ENCODE peak calls at places on chromosomes 12 and 14, in ten cellular contexts. W is fibroblast of lung, H is brain microvascular endothelial cell, O is spleen, J is skeletal muscle cell, N is GM23248, A is Caco-2, B is HCT116, G is PC-9, D is mucosa of descending colon. I is an unnamed sample.

GRCh38 chr12:27906658-27907473 is 65.7 kb downstream of the PTHLH start:
- DNase-seq in W (peak), H (no peak), O (no peak), J (no peak), N (peak), A (no peak), B (no peak), G (no peak), D (no peak), I (peak)

GRCh38 chr12:55817352-55818139 is at the start of the genes ORMDL2 and SARNP:
- DNase-seq in W (peak), H (peak), O (peak), J (peak), N (peak), A (peak), B (peak), G (peak), D (peak), I (peak)

GRCh38 chr14:24483604-24484252 is 24.3 kb downstream of the CMA1 start:
- DNase-seq in W (peak), H (peak), O (no peak), J (peak), N (no peak), A (no peak), B (no peak), G (no peak), D (no peak), I (peak)

GRCh38 chr12:13194462-13195110 is 1.9 kb upstream of the EMP1 start:
- DNase-seq in W (no peak), H (no peak), O (no peak), J (no peak), N (peak), A (peak), B (no peak), G (peak), D (no peak), I (no peak)

GRCh38 chr12:13980548-13981295 is 680 bp downstream of the GRIN2B start:
- DNase-seq in W (no peak), H (no peak), O (no peak), J (no peak), N (no peak), A (peak), B (no peak), G (no peak), D (no peak), I (no peak)

GRCh38 chr12:113298861-113299545 is 35.9 kb downstream of the SLC8B1 start:
- DNase-seq in W (no peak), H (no peak), O (no peak), J (no peak), N (peak), A (no peak), B (no peak), G (no peak), D (no peak), I (peak)

GRCh38 chr12:26789731-26790644 is 43.0 kb downstream of the ITPR2 start:
- DNase-seq in W (peak), H (peak), O (no peak), J (no peak), N (peak), A (no peak), B (no peak), G (peak), D (peak), I (peak)

GRCh38 chr12:96198970-96199369 is 4.8 kb downstream of the ELK3 start:
- DNase-seq in W (peak), H (peak), O (no peak), J (peak), N (peak), A (no peak), B (peak), G (no peak), D (no peak), I (peak)

GRCh38 chr14:67331368-67332125 is 28.1 kb downstream of the ATP6V1D start:
- DNase-seq in W (no peak), H (peak), O (no peak), J (no peak), N (peak), A (no peak), B (no peak), G (no peak), D (no peak), I (peak)

DNA sequence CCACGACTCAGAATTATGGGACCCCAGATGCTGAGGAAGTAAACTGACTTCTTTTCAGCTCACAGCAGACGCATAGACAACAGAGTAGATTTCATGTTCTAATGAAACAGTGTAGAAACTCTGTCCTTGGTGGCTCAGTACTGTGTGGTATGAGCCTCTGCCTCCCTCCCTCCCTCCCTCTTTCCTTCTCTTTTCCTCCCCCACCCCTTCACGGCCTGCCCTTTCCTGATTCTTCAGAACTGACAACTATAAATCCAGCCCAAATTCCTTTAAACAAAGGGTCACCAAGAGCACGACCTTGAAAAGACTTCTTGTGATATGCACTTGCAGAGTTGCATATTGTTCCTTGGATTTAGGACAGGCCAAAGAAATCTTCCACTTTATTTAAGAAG is 163.9 kb downstream of the ETV6 start:
- DNase-seq in W (no peak), H (no peak), O (no peak), J (no peak), N (no peak), A (no peak), B (no peak), G (no peak), D (no peak), I (no peak)
- H3K4me3 ChIP-seq in W (no peak), H (no peak), O (no peak), J (no peak), N (peak), A (no peak), B (no peak), G (no peak), D (no peak), I (no peak)

DNA sequence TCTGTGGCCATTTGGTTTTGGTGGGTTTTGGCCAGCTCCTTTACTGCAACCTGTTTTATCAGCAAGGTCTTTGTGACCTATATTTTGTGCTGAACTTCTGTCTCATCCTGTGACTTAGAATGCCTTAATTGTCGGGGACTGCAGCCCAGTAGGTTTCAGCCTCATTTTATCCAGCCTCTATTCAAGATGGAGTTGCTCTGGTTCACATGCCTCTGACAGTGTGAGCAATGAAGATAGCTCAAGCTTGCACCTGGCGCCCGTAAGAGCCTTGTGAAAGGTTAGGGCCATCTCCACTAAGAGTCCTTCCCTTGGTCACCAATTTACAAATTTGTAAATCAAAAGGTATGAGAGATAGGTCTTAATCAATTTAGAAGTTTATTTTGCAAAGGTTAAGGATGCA is 19.4 kb downstream of the SLCO1B3 start:
- DNase-seq in W (no peak), H (no peak), O (no peak), J (no peak), N (no peak), A (no peak), B (no peak), G (no peak), D (no peak), I (no peak)
- H3K4me3 ChIP-seq in W (no peak), H (no peak), O (no peak), J (no peak), N (no peak), A (no peak), B (no peak), G (no peak), D (no peak), I (no peak)

DNA sequence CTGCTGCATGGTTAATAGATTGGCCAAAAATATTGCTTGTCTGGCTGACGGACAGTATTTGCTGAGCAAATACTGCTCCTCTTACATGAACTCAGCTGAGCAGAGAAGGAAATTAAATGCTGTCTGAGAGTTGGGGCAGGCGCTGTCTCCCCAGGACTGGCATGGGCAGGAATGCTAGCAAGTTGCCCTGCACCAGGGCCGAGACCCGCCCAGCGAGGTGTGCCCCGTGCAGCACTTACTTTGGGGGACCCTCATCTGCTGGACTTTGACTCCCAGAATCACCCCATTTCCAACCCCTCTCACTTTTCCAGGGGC is 1.4 kb downstream of the FBRSL1 start:
- DNase-seq in W (no peak), H (no peak), O (no peak), J (no peak), N (no peak), A (no peak), B (no peak), G (no peak), D (no peak), I (no peak)
- H3K4me3 ChIP-seq in W (peak), H (peak), O (peak), J (peak), N (peak), A (peak), B (peak), G (peak), D (peak), I (peak)

DNA sequence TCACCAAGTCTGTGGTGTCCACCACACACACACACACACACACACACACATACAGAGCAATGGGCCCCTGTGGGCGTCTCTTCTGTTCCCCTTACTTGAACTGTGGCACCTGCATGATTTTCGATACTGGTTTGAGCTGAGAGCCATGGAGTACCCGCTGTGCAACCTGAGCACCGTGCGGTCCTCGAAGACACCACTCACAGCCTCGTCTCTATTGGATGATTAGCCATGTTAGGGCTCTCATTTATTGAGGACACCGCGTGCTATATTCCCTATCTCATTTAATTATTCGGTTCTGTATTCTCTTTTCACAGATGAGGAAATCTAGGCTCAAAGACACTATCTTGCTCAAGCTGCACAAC is 623 bp upstream of the C14orf132 start:
- DNase-seq in W (no peak), H (no peak), O (no peak), J (no peak), N (no peak), A (no peak), B (peak), G (no peak), D (no peak), I (no peak)
- H3K4me3 ChIP-seq in W (peak), H (peak), O (peak), J (peak), N (peak), A (peak), B (peak), G (no peak), D (no peak), I (peak)

GRCh38 chr12:89355243-89356068 is 3.2 kb upstream of the DUSP6 start:
- DNase-seq in W (peak), H (no peak), O (no peak), J (no peak), N (no peak), A (peak), B (no peak), G (no peak), D (no peak), I (peak)
- H3K4me3 ChIP-seq in W (peak), H (peak), O (peak), J (peak), N (peak), A (peak), B (peak), G (peak), D (no peak), I (no peak)

GRCh38 chr14:92513204-92513965 is at the start of gene RIN3:
- DNase-seq in W (peak), H (peak), O (peak), J (no peak), N (peak), A (peak), B (no peak), G (peak), D (peak), I (peak)

GRCh38 chr14:92510972-92511371 is 2.6 kb upstream of the RIN3 start:
- DNase-seq in W (no peak), H (no peak), O (peak), J (no peak), N (no peak), A (peak), B (peak), G (peak), D (peak), I (no peak)

GRCh38 chr14:92513966-92514843 is 624 bp downstream of the RIN3 start:
- DNase-seq in W (peak), H (no peak), O (peak), J (no peak), N (peak), A (peak), B (no peak), G (peak), D (peak), I (peak)

GRCh38 chr14:92511472-92512247 is 1.9 kb upstream of the RIN3 start:
- DNase-seq in W (peak), H (peak), O (no peak), J (peak), N (peak), A (no peak), B (peak), G (peak), D (peak), I (peak)

DNA sequence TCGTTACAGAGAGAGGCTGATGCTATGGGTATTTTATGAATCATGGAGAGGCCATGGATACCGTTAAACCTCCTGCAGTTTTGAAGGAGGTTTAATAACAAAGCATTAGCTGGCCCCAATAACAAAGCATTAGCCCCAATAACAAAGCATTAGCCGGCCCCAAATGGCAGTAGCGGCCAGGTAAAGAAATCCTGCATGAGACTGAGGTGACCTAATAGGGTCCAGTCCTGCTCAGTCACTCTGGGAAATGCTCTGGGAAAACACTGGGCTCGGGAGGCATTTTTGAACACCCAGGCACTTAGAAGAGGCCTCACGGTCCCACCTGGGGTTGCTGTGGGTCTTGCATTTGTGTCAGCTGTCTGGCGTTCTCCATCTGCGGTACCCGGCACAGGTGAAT is 776 bp upstream of the RIN3 start:
- DNase-seq in W (no peak), H (no peak), O (no peak), J (no peak), N (no peak), A (no peak), B (no peak), G (no peak), D (no peak), I (no peak)
- H3K4me3 ChIP-seq in W (no peak), H (peak), O (peak), J (peak), N (peak), A (peak), B (peak), G (peak), D (no peak), I (peak)

GRCh38 chr12:132186208-132186856 is 42.1 kb downstream of the NOC4L start:
- DNase-seq in W (no peak), H (no peak), O (no peak), J (no peak), N (no peak), A (no peak), B (no peak), G (no peak), D (no peak), I (no peak)
- H3K4me3 ChIP-seq in W (no peak), H (no peak), O (no peak), J (no peak), N (no peak), A (no peak), B (no peak), G (no peak), D (no peak), I (no peak)

GRCh38 chr14:73744874-73745529 is 30.8 kb upstream of the PNMA1 start:
- DNase-seq in W (no peak), H (no peak), O (peak), J (no peak), N (no peak), A (no peak), B (peak), G (peak), D (peak), I (no peak)

GRCh38 chr14:73742520-73743238 is 28.5 kb upstream of the PNMA1 start:
- DNase-seq in W (no peak), H (no peak), O (no peak), J (no peak), N (no peak), A (no peak), B (no peak), G (no peak), D (peak), I (no peak)

GRCh38 chr14:73744175-73744867 is 30.1 kb upstream of the PNMA1 start:
- DNase-seq in W (no peak), H (no peak), O (peak), J (no peak), N (no peak), A (no peak), B (no peak), G (no peak), D (peak), I (no peak)

GRCh38 chr14:73741876-73742519 is 27.8 kb upstream of the PNMA1 start:
- DNase-seq in W (no peak), H (no peak), O (peak), J (no peak), N (peak), A (no peak), B (no peak), G (no peak), D (peak), I (no peak)

GRCh38 chr14:73743431-73743931 is 29.3 kb upstream of the PNMA1 start:
- DNase-seq in W (no peak), H (no peak), O (peak), J (no peak), N (no peak), A (no peak), B (no peak), G (no peak), D (peak), I (no peak)
- H3K4me3 ChIP-seq in W (no peak), H (no peak), O (no peak), J (no peak), N (no peak), A (no peak), B (no peak), G (no peak), D (no peak), I (no peak)

I was measured in cardiac fibroblast.